ENCODE peak calls at places on chromosomes 6 and 20, in seven cellular contexts. One of them, this sample, is unnamed.
A peak's percentile ranks its signal among the peaks of the same experiment; 100 is the strongest.

GRCh38 chr6:117615981-117616961 is 14.0 kb upstream of the GOPC start:
- DNase-seq in mesendoderm: peak; percentile 91
- DNase-seq in endothelial cell of umbilical vein: no peak
- DNase-seq in fibroblast of lung: peak; percentile 96
- DNase-seq in adipocyte: no peak
- DNase-seq in Karpas-422: no peak
- DNase-seq in NT2/D1: peak; percentile 39
- DNase-seq in this sample: no peak

GRCh38 chr20:2353231-2353630 is 27.5 kb upstream of the TGM6 start:
- DNase-seq in mesendoderm: peak; percentile 43
- DNase-seq in endothelial cell of umbilical vein: no peak
- DNase-seq in fibroblast of lung: no peak
- DNase-seq in adipocyte: no peak
- DNase-seq in Karpas-422: peak; percentile 74
- DNase-seq in NT2/D1: no peak
- DNase-seq in this sample: no peak

GRCh38 chr6:155706806-155707205 is 251.2 kb upstream of the NOX3 start:
- DNase-seq in mesendoderm: no peak
- DNase-seq in endothelial cell of umbilical vein: no peak
- DNase-seq in fibroblast of lung: no peak
- DNase-seq in adipocyte: no peak
- DNase-seq in Karpas-422: no peak
- DNase-seq in NT2/D1: no peak
- DNase-seq in this sample: no peak

GRCh38 chr6:97293198-97293696 is 10.2 kb upstream of the MMS22L start:
- DNase-seq in mesendoderm: no peak
- DNase-seq in endothelial cell of umbilical vein: no peak
- DNase-seq in fibroblast of lung: peak; percentile 7
- DNase-seq in adipocyte: no peak
- DNase-seq in Karpas-422: no peak
- DNase-seq in NT2/D1: no peak
- DNase-seq in this sample: no peak

GRCh38 chr20:1062334-1063015 is 55.9 kb upstream of the PSMF1 start:
- DNase-seq in mesendoderm: peak; percentile 44
- DNase-seq in endothelial cell of umbilical vein: no peak
- DNase-seq in fibroblast of lung: no peak
- DNase-seq in adipocyte: no peak
- DNase-seq in Karpas-422: no peak
- DNase-seq in NT2/D1: no peak
- DNase-seq in this sample: peak; percentile 58

GRCh38 chr6:79193971-79194370 is 40.5 kb downstream of the HMGN3 start:
- DNase-seq in mesendoderm: no peak
- DNase-seq in endothelial cell of umbilical vein: no peak
- DNase-seq in fibroblast of lung: no peak
- DNase-seq in adipocyte: no peak
- DNase-seq in Karpas-422: no peak
- DNase-seq in NT2/D1: no peak
- DNase-seq in this sample: no peak

GRCh38 chr6:42604150-42604549 is 40.3 kb downstream of the UBR2 start:
- DNase-seq in mesendoderm: no peak
- DNase-seq in endothelial cell of umbilical vein: no peak
- DNase-seq in fibroblast of lung: no peak
- DNase-seq in adipocyte: peak; percentile 9
- DNase-seq in Karpas-422: no peak
- DNase-seq in NT2/D1: no peak
- DNase-seq in this sample: no peak

GRCh38 chr6:111888928-111889696 is 15.9 kb upstream of the FYN start:
- DNase-seq in mesendoderm: peak; percentile 81
- DNase-seq in endothelial cell of umbilical vein: peak; percentile 71
- DNase-seq in fibroblast of lung: peak; percentile 43
- DNase-seq in adipocyte: peak; percentile 51
- DNase-seq in Karpas-422: no peak
- DNase-seq in NT2/D1: peak; percentile 66
- DNase-seq in this sample: no peak

DNA sequence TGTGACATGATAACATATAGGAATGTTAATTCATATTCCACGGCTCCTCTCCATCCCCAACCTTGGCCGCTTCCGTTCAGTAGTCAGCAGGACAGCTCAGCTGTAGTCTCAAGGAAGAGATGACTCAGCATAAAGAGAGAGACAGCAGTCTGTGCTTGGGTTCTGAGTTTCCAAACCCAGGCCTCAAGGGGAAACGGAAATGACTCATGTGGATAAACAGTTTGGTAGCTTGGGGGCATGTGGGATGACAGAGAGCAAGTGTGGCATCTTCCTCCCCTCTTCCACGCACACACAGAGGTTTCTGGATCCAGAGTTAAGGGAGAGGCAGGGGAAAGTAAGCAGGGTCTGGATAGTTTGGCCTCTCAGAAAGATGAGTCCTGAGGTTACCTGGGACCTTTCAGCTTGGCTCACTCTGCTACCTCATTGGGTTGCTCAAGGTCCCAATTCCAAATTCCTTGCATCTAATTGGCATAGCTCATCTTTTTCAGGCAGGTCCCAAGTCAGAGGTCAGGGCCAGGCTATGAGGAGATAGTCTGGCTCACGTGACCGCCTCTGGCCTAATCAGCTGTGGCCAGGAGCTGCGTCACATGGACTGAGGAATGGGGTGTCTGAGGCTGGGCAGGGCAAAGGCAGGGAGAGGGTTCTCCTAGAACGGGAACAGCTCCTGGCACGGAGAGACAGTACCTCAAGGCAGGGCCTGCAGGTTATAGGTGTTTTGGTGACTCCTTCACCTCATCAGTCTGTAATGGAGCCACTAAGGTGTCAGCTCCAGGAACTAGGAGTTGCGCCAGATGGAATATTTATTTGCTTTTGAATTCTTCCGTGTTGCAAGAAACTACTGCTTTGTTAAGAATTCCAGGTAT is 36.5 kb upstream of the MLN start:
- DNase-seq in mesendoderm: peak; percentile 96
- DNase-seq in endothelial cell of umbilical vein: peak; percentile 88
- DNase-seq in fibroblast of lung: peak; percentile 95
- DNase-seq in adipocyte: peak; percentile 95
- DNase-seq in Karpas-422: no peak
- DNase-seq in NT2/D1: no peak
- DNase-seq in this sample: peak; percentile 35
- H3K9ac ChIP-seq in mesendoderm: no peak overlapping the region
- H3K9ac ChIP-seq in endothelial cell of umbilical vein: peak overlapping the region; percentile 13
- H3K9ac ChIP-seq in fibroblast of lung: no peak overlapping the region
- H3K9ac ChIP-seq in adipocyte: peak overlapping the region; percentile 31
- H3K9ac ChIP-seq in Karpas-422: no peak overlapping the region
- H3K9ac ChIP-seq in NT2/D1: no peak overlapping the region
- H3K9ac ChIP-seq in this sample: no peak overlapping the region

DNA sequence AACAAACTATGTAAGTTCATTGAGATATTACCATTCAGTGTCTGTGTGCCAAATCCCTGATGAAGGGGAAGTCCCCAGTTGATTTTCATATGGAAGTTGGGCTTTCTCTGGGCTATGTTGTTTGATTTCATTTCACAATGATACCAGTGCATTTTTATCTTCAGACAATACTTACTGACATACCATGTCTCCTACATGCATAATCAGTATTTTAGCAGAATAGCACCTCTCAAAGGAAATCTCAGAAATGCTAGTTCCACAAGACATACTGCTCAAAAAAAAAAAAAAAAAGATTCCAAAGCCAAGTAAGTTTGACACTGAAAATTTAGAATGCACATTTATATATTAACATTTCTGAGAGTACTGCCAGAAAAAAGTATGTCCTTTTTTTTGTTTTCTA is 168.8 kb upstream of the RNF217 start:
- DNase-seq in mesendoderm: no peak
- DNase-seq in endothelial cell of umbilical vein: no peak
- DNase-seq in fibroblast of lung: no peak
- DNase-seq in adipocyte: no peak
- DNase-seq in Karpas-422: no peak
- DNase-seq in NT2/D1: no peak
- DNase-seq in this sample: no peak
- H3K4me1 ChIP-seq in mesendoderm: no peaks in the 10 kb centered on the region
- H3K4me1 ChIP-seq in endothelial cell of umbilical vein: no peaks in the 10 kb centered on the region
- H3K4me1 ChIP-seq in fibroblast of lung: no peaks in the 10 kb centered on the region
- H3K4me1 ChIP-seq in adipocyte: no peaks in the 10 kb centered on the region
- H3K4me1 ChIP-seq in Karpas-422: no peaks in the 10 kb centered on the region
- H3K4me1 ChIP-seq in NT2/D1: no peaks in the 10 kb centered on the region
- H3K4me1 ChIP-seq in this sample: no peaks in the 10 kb centered on the region

DNA sequence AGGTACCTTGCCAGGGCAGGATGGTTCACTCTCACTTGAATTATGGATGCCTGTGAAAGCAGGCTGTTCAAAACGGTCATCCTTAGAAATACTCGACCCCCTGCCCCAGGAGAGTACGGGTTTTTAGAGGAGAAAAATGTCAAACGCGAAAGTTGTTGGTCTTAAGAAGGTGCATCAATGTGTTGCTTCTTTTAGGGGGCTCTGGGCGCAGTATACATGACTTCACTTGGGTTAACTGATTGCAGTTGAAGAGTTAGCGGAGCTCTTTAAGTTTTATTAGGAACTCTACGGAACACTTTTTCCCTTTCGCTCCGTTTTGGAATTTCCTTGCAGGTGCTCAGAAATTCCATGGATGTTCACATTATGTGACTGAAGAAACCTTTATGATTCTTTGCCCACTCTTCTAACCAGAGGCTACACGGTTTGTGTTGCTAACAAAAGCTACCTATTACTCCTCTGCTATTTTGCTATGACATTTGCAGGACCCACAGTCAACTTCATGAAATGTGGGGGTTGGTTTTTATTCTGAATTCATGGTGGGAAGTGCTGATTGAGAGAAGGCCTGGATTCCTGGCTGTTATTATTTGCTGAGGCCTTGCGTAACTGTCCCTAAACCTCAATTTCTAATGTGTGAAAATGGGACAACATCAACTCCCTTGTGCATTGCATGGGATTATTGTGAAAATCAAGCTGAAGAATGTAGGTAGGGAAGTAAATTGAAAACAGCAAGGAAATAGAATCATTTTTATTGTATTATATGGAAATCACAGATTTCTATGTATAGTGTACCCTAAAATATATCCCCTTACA is 845 bp downstream of the ENPP1 start:
- DNase-seq in mesendoderm: no peak
- DNase-seq in endothelial cell of umbilical vein: no peak
- DNase-seq in fibroblast of lung: no peak
- DNase-seq in adipocyte: no peak
- DNase-seq in Karpas-422: no peak
- DNase-seq in NT2/D1: no peak
- DNase-seq in this sample: no peak
- H3K4me3 ChIP-seq in mesendoderm: peak overlapping the region; percentile 73
- H3K4me3 ChIP-seq in endothelial cell of umbilical vein: peak overlapping the region; percentile 60
- H3K4me3 ChIP-seq in fibroblast of lung: peak overlapping the region; percentile 60
- H3K4me3 ChIP-seq in adipocyte: peak overlapping the region; percentile 91
- H3K4me3 ChIP-seq in Karpas-422: peak overlapping the region; percentile 56
- H3K4me3 ChIP-seq in NT2/D1: peak overlapping the region; percentile 84
- H3K4me3 ChIP-seq in this sample: peak overlapping the region; percentile 55

DNA sequence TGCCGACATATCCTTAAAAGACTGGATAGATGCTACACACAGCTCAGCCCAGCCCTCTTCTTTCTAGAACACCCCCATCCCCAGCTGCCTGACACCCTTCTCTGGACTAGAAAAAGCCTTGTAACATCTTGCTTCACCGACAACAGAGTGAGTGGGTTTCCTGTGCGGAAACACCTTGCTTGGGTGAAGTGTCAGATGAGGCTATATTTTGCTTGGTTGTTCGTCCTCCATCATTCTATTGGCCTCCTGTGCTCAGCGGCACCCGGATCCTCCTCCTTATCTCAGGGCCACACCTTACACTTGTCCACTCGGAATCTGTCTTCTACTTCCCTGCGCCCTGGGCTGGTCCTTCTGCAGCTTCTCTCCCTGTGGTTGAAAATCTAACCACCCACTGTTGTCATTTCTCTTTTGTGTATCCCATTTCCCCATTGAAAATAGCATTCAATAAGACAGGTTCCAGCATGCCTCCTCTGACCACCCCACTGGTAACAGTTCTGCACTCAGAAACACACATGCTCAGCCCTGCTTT is 101.3 kb upstream of the MLN start:
- DNase-seq in mesendoderm: no peak
- DNase-seq in endothelial cell of umbilical vein: no peak
- DNase-seq in fibroblast of lung: no peak
- DNase-seq in adipocyte: no peak
- DNase-seq in Karpas-422: no peak
- DNase-seq in NT2/D1: no peak
- DNase-seq in this sample: no peak
- H3K9ac ChIP-seq in mesendoderm: no peak overlapping the region
- H3K9ac ChIP-seq in endothelial cell of umbilical vein: no peak overlapping the region
- H3K9ac ChIP-seq in fibroblast of lung: no peak overlapping the region
- H3K9ac ChIP-seq in adipocyte: no peak overlapping the region
- H3K9ac ChIP-seq in Karpas-422: no peak overlapping the region
- H3K9ac ChIP-seq in NT2/D1: no peak overlapping the region
- H3K9ac ChIP-seq in this sample: no peak overlapping the region

DNA sequence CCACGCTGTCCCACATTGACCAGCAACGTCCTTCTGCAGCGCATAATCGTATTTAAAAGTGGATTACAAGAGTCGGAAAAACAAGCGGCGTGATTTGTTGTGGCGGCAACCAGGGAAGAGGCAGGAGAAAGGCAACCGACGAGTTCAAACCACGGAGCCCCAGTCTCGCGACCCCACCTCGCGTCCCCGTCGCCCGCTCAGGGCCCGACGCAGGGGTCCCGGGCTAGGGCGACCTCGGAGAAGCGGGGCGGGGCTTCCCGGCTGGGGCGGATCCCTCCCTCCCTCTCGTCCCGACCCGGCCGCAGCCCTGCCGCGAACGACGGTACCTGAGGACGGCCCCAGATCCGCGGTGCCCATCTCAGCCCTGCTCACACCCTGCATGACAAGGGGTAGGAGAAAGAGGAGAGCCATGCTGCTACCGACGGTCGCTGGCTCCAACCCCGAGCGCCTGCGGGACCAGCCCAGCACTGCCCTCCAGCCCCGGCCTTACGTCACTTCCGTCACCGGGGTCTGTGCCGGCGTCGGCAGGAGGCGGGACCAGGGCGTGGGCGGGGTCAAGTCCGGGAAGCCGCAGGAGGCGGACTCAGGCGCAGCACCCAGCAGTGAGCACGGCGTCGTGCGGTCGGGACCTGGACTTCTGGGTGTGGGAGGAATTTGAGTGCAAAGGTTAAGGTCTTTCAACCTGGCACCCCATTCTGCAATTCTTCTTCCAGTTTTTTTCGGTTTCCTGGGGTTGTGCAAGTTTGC is at the start of gene IFNGR1:
- DNase-seq in mesendoderm: peak; percentile 96
- DNase-seq in endothelial cell of umbilical vein: peak; percentile 93
- DNase-seq in fibroblast of lung: peak; percentile 90
- DNase-seq in adipocyte: peak; percentile 98
- DNase-seq in Karpas-422: peak; percentile 98
- DNase-seq in NT2/D1: peak; percentile 82
- DNase-seq in this sample: peak; percentile 99
- H3K4me1 ChIP-seq in mesendoderm: peaks cover 4% of the 10 kb centered on the region
- H3K4me1 ChIP-seq in endothelial cell of umbilical vein: peaks cover 39% of the 10 kb centered on the region
- H3K4me1 ChIP-seq in fibroblast of lung: peaks cover 5% of the 10 kb centered on the region
- H3K4me1 ChIP-seq in adipocyte: peaks cover 46% of the 10 kb centered on the region
- H3K4me1 ChIP-seq in Karpas-422: peaks cover 46% of the 10 kb centered on the region
- H3K4me1 ChIP-seq in NT2/D1: no peaks in the 10 kb centered on the region
- H3K4me1 ChIP-seq in this sample: peaks cover 7% of the 10 kb centered on the region

This sample was measured in colonic mucosa.